ENCODE peak calls at places on chromosomes 3 and 15, in five cellular contexts. One of them, this sample, is unnamed.

GRCh38 chr3:161913786-161914389 is 417.3 kb downstream of the OTOL1 start:
- DNase-seq in NCI-H510A treated with DMSO at 0.1 percent for 48 hours: no peak
- DNase-seq in ureter: no peak
- DNase-seq in iris pigment epithelial cell: peak; percentile 84
- DNase-seq in HCEC 1CT: peak; percentile 92
- DNase-seq in this sample: peak; percentile 66

GRCh38 chr3:97742036-97742435 is 22.5 kb upstream of the ARL6 start:
- DNase-seq in NCI-H510A treated with DMSO at 0.1 percent for 48 hours: no peak
- DNase-seq in ureter: no peak
- DNase-seq in iris pigment epithelial cell: no peak
- DNase-seq in HCEC 1CT: no peak
- DNase-seq in this sample: no peak

GRCh38 chr3:3648961-3649360 is 150.3 kb upstream of the LRRN1 start:
- DNase-seq in NCI-H510A treated with DMSO at 0.1 percent for 48 hours: no peak
- DNase-seq in ureter: no peak
- DNase-seq in iris pigment epithelial cell: no peak
- DNase-seq in HCEC 1CT: no peak
- DNase-seq in this sample: no peak

GRCh38 chr3:49164983-49165720 is 979 bp downstream of the CCDC71 start:
- DNase-seq in NCI-H510A treated with DMSO at 0.1 percent for 48 hours: no peak
- DNase-seq in ureter: no peak
- DNase-seq in iris pigment epithelial cell: no peak
- DNase-seq in HCEC 1CT: no peak
- DNase-seq in this sample: no peak

GRCh38 chr3:45915518-45916231 is 27.6 kb upstream of the CXCR6 start:
- DNase-seq in NCI-H510A treated with DMSO at 0.1 percent for 48 hours: no peak
- DNase-seq in ureter: no peak
- DNase-seq in iris pigment epithelial cell: peak; percentile 98
- DNase-seq in HCEC 1CT: peak; percentile 84
- DNase-seq in this sample: peak; percentile 65

GRCh38 chr3:52144034-52144795 is 10.0 kb downstream of the POC1A start:
- DNase-seq in NCI-H510A treated with DMSO at 0.1 percent for 48 hours: peak; percentile 41
- DNase-seq in ureter: peak; percentile 91
- DNase-seq in iris pigment epithelial cell: peak; percentile 79
- DNase-seq in HCEC 1CT: peak; percentile 53
- DNase-seq in this sample: peak; percentile 85

GRCh38 chr15:101773496-101774100 is 29.7 kb upstream of the OR4F6 start:
- DNase-seq in NCI-H510A treated with DMSO at 0.1 percent for 48 hours: no peak
- DNase-seq in ureter: no peak
- DNase-seq in iris pigment epithelial cell: no peak
- DNase-seq in HCEC 1CT: no peak
- DNase-seq in this sample: no peak

GRCh38 chr3:184977796-184978195 is 165.8 kb downstream of the VPS8 start:
- DNase-seq in NCI-H510A treated with DMSO at 0.1 percent for 48 hours: no peak
- DNase-seq in ureter: no peak
- DNase-seq in iris pigment epithelial cell: no peak
- DNase-seq in HCEC 1CT: no peak
- DNase-seq in this sample: peak; percentile 14

GRCh38 chr3:63724987-63725386 is 72.5 kb downstream of the SNTN start:
- DNase-seq in NCI-H510A treated with DMSO at 0.1 percent for 48 hours: no peak
- DNase-seq in ureter: no peak
- DNase-seq in iris pigment epithelial cell: peak; percentile 95
- DNase-seq in HCEC 1CT: peak; percentile 93
- DNase-seq in this sample: peak; percentile 82

GRCh38 chr15:87365221-87365620 is 891.3 kb downstream of the NTRK3 start:
- DNase-seq in NCI-H510A treated with DMSO at 0.1 percent for 48 hours: no peak
- DNase-seq in ureter: no peak
- DNase-seq in iris pigment epithelial cell: peak; percentile 82
- DNase-seq in HCEC 1CT: peak; percentile 82
- DNase-seq in this sample: peak; percentile 76

GRCh38 chr15:90819850-90820249 is 48.5 kb upstream of the FURIN start:
- DNase-seq in NCI-H510A treated with DMSO at 0.1 percent for 48 hours: no peak
- DNase-seq in ureter: no peak
- DNase-seq in iris pigment epithelial cell: no peak
- DNase-seq in HCEC 1CT: no peak
- DNase-seq in this sample: no peak

GRCh38 chr3:127682576-127682975 is 9.8 kb downstream of the ABTB1 start:
- DNase-seq in NCI-H510A treated with DMSO at 0.1 percent for 48 hours: no peak
- DNase-seq in ureter: peak; percentile 38
- DNase-seq in iris pigment epithelial cell: no peak
- DNase-seq in HCEC 1CT: no peak
- DNase-seq in this sample: no peak

GRCh38 chr15:84748274-84749110 is at the start of gene ZNF592:
- DNase-seq in NCI-H510A treated with DMSO at 0.1 percent for 48 hours: peak; percentile 21
- DNase-seq in ureter: peak; percentile 86
- DNase-seq in iris pigment epithelial cell: peak; percentile 73
- DNase-seq in HCEC 1CT: peak; percentile 74
- DNase-seq in this sample: peak; percentile 79

GRCh38 chr3:60053518-60054265 is 1003.9 kb upstream of the CFAP20DC start:
- DNase-seq in NCI-H510A treated with DMSO at 0.1 percent for 48 hours: no peak
- DNase-seq in ureter: no peak
- DNase-seq in iris pigment epithelial cell: peak; percentile 17
- DNase-seq in HCEC 1CT: no peak
- DNase-seq in this sample: no peak

GRCh38 chr3:134064081-134064480 is 34.4 kb upstream of the SLCO2A1 start:
- DNase-seq in NCI-H510A treated with DMSO at 0.1 percent for 48 hours: no peak
- DNase-seq in ureter: no peak
- DNase-seq in iris pigment epithelial cell: no peak
- DNase-seq in HCEC 1CT: no peak
- DNase-seq in this sample: no peak

GRCh38 chr3:118641608-118642007 is 393.0 kb downstream of the IGSF11 start:
- DNase-seq in NCI-H510A treated with DMSO at 0.1 percent for 48 hours: peak; percentile 36
- DNase-seq in ureter: no peak
- DNase-seq in iris pigment epithelial cell: no peak
- DNase-seq in HCEC 1CT: no peak
- DNase-seq in this sample: no peak

GRCh38 chr15:80010131-80010673 is 39.2 kb upstream of the BCL2A1 start:
- DNase-seq in NCI-H510A treated with DMSO at 0.1 percent for 48 hours: no peak
- DNase-seq in ureter: no peak
- DNase-seq in iris pigment epithelial cell: no peak
- DNase-seq in HCEC 1CT: peak; percentile 32
- DNase-seq in this sample: peak; percentile 16

GRCh38 chr3:183387797-183388196 is 40.6 kb downstream of the MCF2L2 start:
- DNase-seq in NCI-H510A treated with DMSO at 0.1 percent for 48 hours: no peak
- DNase-seq in ureter: no peak
- DNase-seq in iris pigment epithelial cell: no peak
- DNase-seq in HCEC 1CT: no peak
- DNase-seq in this sample: no peak

GRCh38 chr15:84905016-84905916 is 20.8 kb downstream of the SLC28A1 start:
- DNase-seq in NCI-H510A treated with DMSO at 0.1 percent for 48 hours: no peak
- DNase-seq in ureter: no peak
- DNase-seq in iris pigment epithelial cell: no peak
- DNase-seq in HCEC 1CT: no peak
- DNase-seq in this sample: no peak